ENCODE peak calls at places on chromosomes 5 and 9, in four cellular contexts. B is WTC11, N is K562, J is HepG2. U is an unnamed sample.
A peak's percentile ranks its signal among the peaks of the same experiment; 100 is the strongest.

GRCh38 chr9:38062498-38063362 is 6.3 kb downstream of the SHB start:
- DNase-seq in B (no peak), N (peak; percentile 63), J (peak; percentile 87), U (no peak)

GRCh38 chr5:53425598-53426516 is 54.6 kb upstream of the FST start:
- DNase-seq in B (peak; percentile 63), N (peak; percentile 79), J (peak; percentile 67), U (peak; percentile 51)

GRCh38 chr5:149904293-149904886 is 40.2 kb downstream of the PDE6A start:
- DNase-seq in B (no peak), N (no peak), J (peak; percentile 51), U (peak; percentile 34)

GRCh38 chr5:94422819-94423218 is 195.6 kb downstream of the KIAA0825 start:
- DNase-seq in B (no peak), N (no peak), J (no peak), U (no peak)

GRCh38 chr9:99126312-99126711 is 21.4 kb downstream of the TGFBR1 start:
- DNase-seq in B (no peak), N (no peak), J (no peak), U (no peak)

GRCh38 chr5:127066721-127067120 is 6.6 kb downstream of the C5orf63 start:
- DNase-seq in B (no peak), N (no peak), J (no peak), U (no peak)

GRCh38 chr5:173789031-173789920 is 98.9 kb upstream of the CPEB4 start:
- DNase-seq in B (no peak), N (no peak), J (peak; percentile 79), U (no peak)

GRCh38 chr5:98454904-98455303 is 318.6 kb upstream of the RGMB start:
- DNase-seq in B (no peak), N (no peak), J (no peak), U (no peak)

GRCh38 chr9:36976371-36977030 is 57.6 kb downstream of the PAX5 start:
- DNase-seq in B (no peak), N (no peak), J (no peak), U (no peak)

GRCh38 chr5:180692426-180692825 is 43.0 kb upstream of the FLT4 start:
- DNase-seq in B (no peak), N (no peak), J (no peak), U (no peak)

GRCh38 chr9:137452761-137453642 is 6.1 kb downstream of the NSMF start:
- DNase-seq in B (no peak), N (no peak), J (no peak), U (no peak)

GRCh38 chr5:21070871-21071270 is 1082.9 kb upstream of the CDH18 start:
- DNase-seq in B (no peak), N (no peak), J (no peak), U (no peak)

GRCh38 chr9:38414040-38414723 is 10.1 kb downstream of the IGFBPL1 start:
- DNase-seq in B (no peak), N (no peak), J (no peak), U (no peak)

GRCh38 chr9:125630436-125630835 is 76.6 kb downstream of the MAPKAP1 start:
- DNase-seq in B (no peak), N (no peak), J (no peak), U (no peak)

GRCh38 chr5:158910782-158911692 is 188.7 kb downstream of the EBF1 start:
- DNase-seq in B (no peak), N (no peak), J (no peak), U (no peak)

GRCh38 chr5:6572825-6573380 is 59.9 kb downstream of the NSUN2 start:
- DNase-seq in B (no peak), N (no peak), J (no peak), U (no peak)

GRCh38 chr9:2066312-2067273 is 51.4 kb downstream of the SMARCA2 start:
- DNase-seq in B (no peak), N (no peak), J (peak; percentile 52), U (no peak)

GRCh38 chr5:133806847-133807246 is 161.6 kb downstream of the C5orf15 start:
- DNase-seq in B (no peak), N (no peak), J (no peak), U (no peak)

GRCh38 chr5:2748841-2749513 is 2.5 kb downstream of the IRX2 start:
- DNase-seq in B (no peak), N (no peak), J (no peak), U (no peak)

GRCh38 chr9:78788101-78788500 is 491.2 kb downstream of the PSAT1 start:
- DNase-seq in B (no peak), N (no peak), J (no peak), U (no peak)

GRCh38 chr5:162474239-162474638 is 406.7 kb downstream of the GABRG2 start:
- DNase-seq in B (no peak), N (no peak), J (no peak), U (no peak)

GRCh38 chr5:109533847-109534272 is 124.1 kb upstream of the PJA2 start:
- DNase-seq in B (no peak), N (no peak), J (no peak), U (no peak)

GRCh38 chr5:137206030-137206715 is 293.0 kb downstream of the SPOCK1 start:
- DNase-seq in B (no peak), N (no peak), J (no peak), U (no peak)

DNA sequence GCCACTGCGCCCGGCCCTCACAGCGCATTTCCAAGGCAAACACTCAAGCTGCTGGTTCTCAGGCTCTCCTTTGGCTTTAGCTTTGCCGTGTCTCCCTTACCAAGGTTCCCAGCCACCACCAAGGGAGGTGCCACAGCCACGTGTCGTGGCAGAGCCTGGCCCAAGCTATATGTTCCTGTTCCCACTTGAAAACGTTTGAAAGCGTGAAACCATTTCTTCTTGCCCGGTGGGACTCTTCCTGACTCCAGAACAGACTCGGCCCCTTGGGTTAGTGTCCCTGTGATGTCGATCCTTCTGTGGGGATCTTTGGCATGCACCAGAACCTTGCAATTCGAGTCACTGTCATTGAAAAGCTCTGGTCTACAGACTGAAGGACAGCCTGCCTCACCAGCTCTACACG is 147.9 kb downstream of the HSD17B3 start:
- DNase-seq in B (no peak), N (no peak), J (no peak), U (no peak)
- TF ChIP-seq ELF4 in B (no peak), N (no peak), J (no peak), U (no peak)

GRCh38 chr5:372556-372910 is 51.0 kb downstream of the AHRR start:
- DNase-seq in B (peak; percentile 13), N (no peak), J (no peak), U (no peak)
- TF ChIP-seq ELF4 in B (no peak), N (no peak), J (no peak), U (no peak)

GRCh38 chr9:95506692-95507455 is 9.9 kb downstream of the PTCH1 start:
- DNase-seq in B (peak; percentile 49), N (peak; percentile 31), J (peak; percentile 47), U (no peak)
- TF ChIP-seq ELF4 in B (no peak), N (no peak), J (no peak), U (peak; percentile 9)

DNA sequence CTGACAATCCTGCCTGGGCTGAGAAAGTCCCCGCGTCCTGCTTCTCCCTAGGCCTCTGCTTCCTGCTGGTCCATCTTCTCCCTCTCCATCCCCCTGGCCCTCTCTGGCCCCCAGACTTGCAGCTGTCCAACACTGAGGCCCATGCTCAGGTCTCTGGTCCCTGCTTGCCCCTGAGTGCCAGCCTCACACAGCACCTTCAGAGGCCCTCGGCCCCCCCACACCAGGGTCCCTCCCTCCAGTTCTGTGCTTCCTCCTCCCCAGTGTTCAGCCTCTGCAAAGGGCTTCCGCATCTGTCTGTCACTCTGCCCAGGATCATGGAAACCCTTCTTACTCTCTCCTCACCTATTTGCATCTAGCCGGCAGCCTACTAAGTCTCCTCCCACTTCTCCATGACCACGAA is 62.4 kb upstream of the CTSL start:
- DNase-seq in B (no peak), N (no peak), J (no peak), U (no peak)
- TF ChIP-seq ELF4 in B (no peak), N (no peak), J (no peak), U (no peak)

DNA sequence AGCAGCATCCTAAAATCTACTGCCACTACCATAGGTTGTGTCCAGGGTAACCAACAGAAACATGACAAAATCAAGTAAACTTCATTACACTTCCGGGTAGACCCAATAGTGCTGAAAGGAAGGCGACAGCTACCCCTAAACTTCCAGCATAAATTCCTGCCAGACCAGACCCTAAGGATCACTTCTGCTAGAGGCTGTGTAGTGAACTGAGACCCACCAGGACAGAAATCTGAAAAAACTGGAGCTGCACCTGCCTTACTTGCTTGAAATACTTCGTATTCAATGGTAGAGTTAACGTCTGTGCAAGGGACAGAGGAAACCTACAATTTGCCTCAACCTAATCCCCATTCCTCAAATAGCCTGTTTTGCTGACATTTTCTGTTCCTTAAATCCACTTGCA is 1.0 kb upstream of the SECISBP2 start:
- DNase-seq in B (no peak), N (no peak), J (no peak), U (no peak)
- TF ChIP-seq ELF4 in B (no peak), N (no peak), J (no peak), U (peak; percentile 23)

DNA sequence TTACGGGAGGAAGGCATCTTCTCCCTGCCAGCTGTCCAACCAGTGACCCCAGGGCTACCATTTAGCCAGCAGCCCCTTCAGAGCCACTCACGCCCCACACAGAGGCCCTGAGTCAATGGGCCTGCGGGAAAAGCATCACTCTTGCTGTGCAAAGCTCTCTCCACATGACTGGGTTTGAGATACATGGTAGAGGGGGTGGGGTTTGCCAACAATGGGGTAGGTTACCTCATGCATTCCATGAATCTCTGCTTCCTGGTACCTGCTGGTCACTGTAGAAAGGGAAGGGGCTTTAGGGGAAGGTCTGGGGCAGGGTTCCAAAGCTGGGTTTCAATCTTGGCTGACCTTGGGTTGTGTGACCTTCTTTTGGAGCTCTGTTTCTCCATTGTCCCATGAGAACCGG is 22.9 kb upstream of the TTLL11 start:
- DNase-seq in B (no peak), N (no peak), J (no peak), U (no peak)
- TF ChIP-seq ELF4 in B (no peak), N (no peak), J (no peak), U (no peak)

GRCh38 chr5:107155667-107156066 is 515.1 kb downstream of the EFNA5 start:
- DNase-seq in B (no peak), N (no peak), J (no peak), U (no peak)

GRCh38 chr5:107154598-107154997 is 516.1 kb downstream of the EFNA5 start:
- DNase-seq in B (no peak), N (no peak), J (no peak), U (no peak)

GRCh38 chr5:107153304-107153703 is 517.4 kb downstream of the EFNA5 start:
- DNase-seq in B (no peak), N (no peak), J (no peak), U (no peak)

DNA sequence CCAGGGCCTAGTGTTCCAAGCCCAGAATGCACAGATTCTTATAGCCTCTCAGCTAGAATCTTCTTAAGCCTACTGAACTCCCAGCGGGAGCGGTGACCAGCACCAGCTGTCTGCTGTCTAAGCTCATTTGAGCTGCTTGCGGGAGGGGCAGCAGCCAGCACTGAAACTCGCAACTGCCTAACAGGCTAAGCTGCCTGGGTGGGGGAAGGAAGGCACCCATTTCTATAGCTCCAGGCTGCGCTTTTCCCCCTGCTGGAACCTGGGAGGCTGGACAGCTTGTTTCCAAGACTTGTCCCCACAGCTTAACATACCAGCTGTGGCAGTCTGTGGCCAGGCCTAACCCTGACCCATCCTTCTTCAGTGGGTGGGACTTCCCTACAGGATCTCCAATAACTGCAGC is 512.9 kb downstream of the EFNA5 start:
- DNase-seq in B (no peak), N (no peak), J (no peak), U (no peak)
- TF ChIP-seq ELF4 in B (no peak), N (no peak), J (no peak), U (no peak)